ENCODE peak calls at places on chromosomes 5 and 9, in four cellular contexts. S is SK-N-SH, J is H1, F is K562. P is an unnamed sample.

GRCh38 chr9:114804504-114804903 is 1.3 kb downstream of the TNFSF15 start:
- DNase-seq in S (no peak), J (no peak), F (no peak), P (no peak)

GRCh38 chr5:125484272-125485002 is 738.0 kb upstream of the ZNF608 start:
- DNase-seq in S (peak), J (no peak), F (no peak), P (no peak)

GRCh38 chr9:114226289-114227055 is 71.1 kb downstream of the COL27A1 start:
- DNase-seq in S (no peak), J (no peak), F (no peak), P (no peak)

GRCh38 chr5:72018158-72018803 is 89.0 kb upstream of the MAP1B start:
- DNase-seq in S (peak), J (peak), F (peak), P (peak)

GRCh38 chr9:129486496-129487306 is 134.2 kb downstream of the C9orf50 start:
- DNase-seq in S (peak), J (no peak), F (no peak), P (no peak)

GRCh38 chr5:121573844-121574243 is 277.8 kb upstream of the FTMT start:
- DNase-seq in S (no peak), J (no peak), F (no peak), P (no peak)

GRCh38 chr5:176466245-176466871 is 18.2 kb downstream of the FAF2 start:
- DNase-seq in S (no peak), J (no peak), F (no peak), P (no peak)

GRCh38 chr9:126420643-126421564 is 94.3 kb downstream of the MVB12B start:
- DNase-seq in S (no peak), J (no peak), F (no peak), P (no peak)

GRCh38 chr5:150070821-150071220 is 15.5 kb downstream of the CSF1R start:
- DNase-seq in S (no peak), J (no peak), F (no peak), P (no peak)

GRCh38 chr5:28543699-28544098 is 1505.3 kb upstream of the CDH9 start:
- DNase-seq in S (no peak), J (no peak), F (no peak), P (no peak)

GRCh38 chr9:69076550-69076949 is 41.0 kb downstream of the FXN start:
- DNase-seq in S (no peak), J (no peak), F (no peak), P (no peak)

GRCh38 chr5:53291528-53291927 is 182.0 kb upstream of the MOCS2 start:
- DNase-seq in S (no peak), J (no peak), F (no peak), P (no peak)

GRCh38 chr9:15220658-15221310 is 86.2 kb downstream of the TTC39B start:
- DNase-seq in S (no peak), J (no peak), F (no peak), P (no peak)

GRCh38 chr5:96381526-96381925 is 51.5 kb downstream of the PCSK1 start:
- DNase-seq in S (peak), J (no peak), F (no peak), P (no peak)

GRCh38 chr5:151092750-151093149 is 11.9 kb upstream of the TNIP1 start:
- DNase-seq in S (no peak), J (no peak), F (no peak), P (no peak)

GRCh38 chr5:54088081-54088480 is 222.3 kb downstream of the ARL15 start:
- DNase-seq in S (no peak), J (no peak), F (no peak), P (no peak)

GRCh38 chr9:69195681-69196080 is 21.6 kb downstream of the TJP2 start:
- DNase-seq in S (no peak), J (no peak), F (no peak), P (no peak)

GRCh38 chr5:34716986-34717385 is 60.9 kb downstream of the RAI14 start:
- DNase-seq in S (no peak), J (no peak), F (no peak), P (no peak)

GRCh38 chr5:126868961-126869451 is 92.1 kb downstream of the LMNB1 start:
- DNase-seq in S (peak), J (no peak), F (no peak), P (peak)

GRCh38 chr5:91020065-91020800 is 362.9 kb downstream of the ARRDC3 start:
- DNase-seq in S (no peak), J (no peak), F (no peak), P (no peak)

GRCh38 chr5:173281910-173282309 is 46.3 kb downstream of the STC2 start:
- DNase-seq in S (peak), J (peak), F (no peak), P (peak)

GRCh38 chr5:161744276-161744675 is 58.8 kb downstream of the GABRA6 start:
- DNase-seq in S (no peak), J (no peak), F (no peak), P (no peak)

GRCh38 chr5:90602681-90603080 is 44.1 kb downstream of the ADGRV1 start:
- DNase-seq in S (no peak), J (no peak), F (no peak), P (no peak)

GRCh38 chr5:112329429-112330090 is 89.5 kb downstream of the EPB41L4A start:
- DNase-seq in S (peak), J (no peak), F (no peak), P (no peak)

GRCh38 chr5:10724799-10725507 is 36.1 kb downstream of the DAP start:
- DNase-seq in S (peak), J (no peak), F (peak), P (peak)
- TF ChIP-seq TEAD4 in S (peak), J (no peak), F (no peak), P (no peak)

GRCh38 chr9:93226819-93227218 is 42.9 kb downstream of the WNK2 start:
- DNase-seq in S (no peak), J (no peak), F (no peak), P (no peak)
- TF ChIP-seq TEAD4 in S (no peak), J (no peak), F (no peak), P (no peak)

GRCh38 chr5:78508231-78508765 is 140.3 kb downstream of the LHFPL2 start:
- DNase-seq in S (no peak), J (no peak), F (no peak), P (no peak)
- TF ChIP-seq TEAD4 in S (no peak), J (no peak), F (no peak), P (no peak)

DNA sequence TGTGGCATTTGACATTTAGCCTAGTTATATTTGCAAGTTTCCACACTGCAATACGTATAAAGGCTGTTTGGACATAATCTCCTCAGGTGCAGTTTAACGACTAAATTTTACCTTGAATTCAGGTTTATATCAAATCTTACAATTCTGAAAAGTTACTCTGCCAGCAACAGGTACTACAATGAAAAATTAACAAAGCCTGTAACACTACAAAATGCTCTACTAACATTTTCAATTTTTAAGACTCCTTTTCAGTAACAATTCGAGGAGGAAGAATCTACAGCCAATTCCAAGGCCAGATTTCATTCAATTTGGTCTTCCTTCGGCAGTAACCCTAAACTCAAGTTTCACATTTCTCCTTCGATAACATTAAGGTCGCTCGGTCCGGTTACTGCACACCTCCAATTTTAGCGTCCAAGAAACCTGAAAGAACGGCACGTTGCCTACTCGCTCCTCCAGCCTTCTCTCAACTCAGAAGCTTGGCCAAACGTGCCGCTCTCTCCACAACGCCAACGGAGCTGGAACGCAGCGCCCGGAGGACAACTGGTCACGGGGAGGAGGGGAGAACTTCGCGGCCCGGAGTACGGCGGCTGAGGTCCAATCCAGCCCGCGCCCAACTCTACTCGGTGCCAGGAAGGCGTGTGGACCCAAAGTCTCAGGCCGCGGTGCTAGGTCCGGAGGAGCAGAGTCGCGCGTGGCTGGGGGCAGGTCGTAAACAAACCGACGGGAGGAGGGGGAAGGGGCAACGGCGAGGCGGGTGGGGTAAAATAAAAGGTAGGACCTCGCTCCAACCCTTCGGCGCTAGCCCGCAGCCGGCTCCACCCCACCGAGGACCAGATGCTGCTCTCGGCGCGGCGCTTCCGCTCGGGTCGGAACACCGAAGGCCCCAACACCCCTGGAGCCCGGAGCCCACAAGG is 681 bp downstream of the FNIP1 start:
- DNase-seq in S (peak), J (no peak), F (no peak), P (peak)
- TF ChIP-seq TEAD4 in S (no peak), J (no peak), F (no peak), P (no peak)

DNA sequence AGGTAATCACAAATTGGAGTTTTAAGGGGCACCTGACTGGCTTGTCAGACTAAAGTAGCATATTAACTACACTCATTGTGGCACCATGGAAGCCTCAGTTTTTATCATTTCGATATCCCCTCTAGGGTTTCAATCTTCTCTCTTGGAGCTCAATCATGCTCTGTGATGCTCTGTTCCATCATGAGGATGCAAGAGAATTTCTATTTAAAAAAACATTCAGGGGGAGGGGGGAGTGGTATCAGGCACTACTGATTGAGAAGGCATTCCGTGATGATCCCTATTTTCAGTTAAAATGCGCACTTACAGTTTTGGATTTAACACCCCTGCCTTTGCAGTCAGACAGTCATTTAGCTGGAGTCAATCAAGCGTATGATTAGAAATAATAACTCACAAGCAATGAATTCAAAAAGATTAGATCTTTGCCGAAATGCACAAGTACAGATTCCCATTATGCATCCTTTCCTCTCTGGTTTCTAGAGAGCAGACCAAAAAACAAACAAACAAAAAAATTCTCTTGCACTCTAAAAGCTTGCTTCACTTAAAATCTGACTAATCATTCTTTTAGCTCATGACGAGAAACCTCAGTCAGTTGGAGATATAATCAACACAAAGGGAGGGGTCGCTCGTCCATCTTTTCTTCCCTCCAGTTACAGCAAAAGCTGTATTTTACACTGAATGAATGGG is 55.4 kb downstream of the EFNA5 start:
- DNase-seq in S (peak), J (no peak), F (no peak), P (no peak)
- TF ChIP-seq TEAD4 in S (no peak), J (no peak), F (no peak), P (no peak)

GRCh38 chr5:141547488-141547887 is 58.6 kb downstream of the PCDHGC5 start:
- DNase-seq in S (no peak), J (no peak), F (no peak), P (no peak)
- TF ChIP-seq TEAD4 in S (no peak), J (no peak), F (no peak), P (no peak)

DNA sequence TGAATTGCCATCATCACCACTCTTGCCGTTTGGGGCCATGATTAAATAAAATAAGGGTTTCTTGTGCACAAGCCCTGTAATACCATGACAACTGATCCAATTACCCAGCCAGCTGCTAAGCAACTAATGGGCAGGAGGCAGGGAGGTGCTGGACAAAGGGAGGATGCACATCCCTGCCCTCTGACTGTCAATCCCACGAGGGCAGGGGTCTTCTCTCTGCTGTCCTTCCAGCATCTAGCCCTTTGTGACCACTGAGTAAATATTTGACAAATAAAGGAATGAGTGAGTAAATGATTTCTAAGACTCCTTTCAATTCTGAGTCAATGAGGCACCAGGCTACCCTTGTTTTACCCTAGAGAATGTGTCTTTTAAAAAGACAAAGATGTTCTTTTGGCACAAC is 247.1 kb downstream of the SYK start:
- DNase-seq in S (no peak), J (no peak), F (no peak), P (no peak)
- TF ChIP-seq TEAD4 in S (no peak), J (no peak), F (no peak), P (no peak)

GRCh38 chr9:130689937-130690700 is 3.5 kb upstream of the EXOSC2 start:
- DNase-seq in S (peak), J (no peak), F (peak), P (peak)
- TF ChIP-seq TEAD4 in S (no peak), J (no peak), F (no peak), P (no peak)

GRCh38 chr9:111891910-111892499 is 4.6 kb upstream of the UGCG start:
- DNase-seq in S (no peak), J (no peak), F (peak), P (no peak)
- TF ChIP-seq TEAD4 in S (no peak), J (no peak), F (no peak), P (no peak)